ENCODE peak calls at places on chromosomes 6 and 20, in seven cellular contexts. C, Z, L, I, F, U and H are unnamed samples.

GRCh38 chr6:37517411-37517812 is 17.7 kb upstream of the CCDC167 start:
- DNase-seq in C (no peak), Z (no peak), L (no peak), I (no peak), F (peak), U (no peak), H (peak)

GRCh38 chr6:44788387-44788981 is 401.0 kb downstream of the CDC5L start:
- DNase-seq in C (no peak), Z (no peak), L (no peak), I (no peak), F (no peak), U (no peak), H (peak)

GRCh38 chr6:25122622-25123237 is 156.4 kb upstream of the CARMIL1 start:
- DNase-seq in C (no peak), Z (no peak), L (no peak), I (peak), F (no peak), U (no peak), H (no peak)

GRCh38 chr6:132322398-132322797 is 78.9 kb downstream of the MOXD1 start:
- DNase-seq in C (no peak), Z (peak), L (no peak), I (no peak), F (no peak), U (no peak), H (peak)

GRCh38 chr6:78324213-78324612 is 543.1 kb upstream of the IRAK1BP1 start:
- DNase-seq in C (no peak), Z (peak), L (no peak), I (no peak), F (no peak), U (no peak), H (no peak)

GRCh38 chr6:150263765-150264415 is 104.9 kb upstream of the IYD start:
- DNase-seq in C (no peak), Z (no peak), L (no peak), I (no peak), F (no peak), U (no peak), H (no peak)

GRCh38 chr6:35486005-35486925 is 10.6 kb downstream of the TEAD3 start:
- DNase-seq in C (peak), Z (no peak), L (no peak), I (no peak), F (no peak), U (no peak), H (no peak)

GRCh38 chr6:3017304-3017703 is 17.6 kb downstream of the NQO2 start:
- DNase-seq in C (no peak), Z (no peak), L (no peak), I (no peak), F (no peak), U (no peak), H (no peak)

GRCh38 chr20:32589256-32589655 is 4.1 kb upstream of the NOL4L start:
- DNase-seq in C (no peak), Z (no peak), L (no peak), I (no peak), F (no peak), U (peak), H (no peak)

GRCh38 chr6:159693894-159694545 is 979 bp upstream of the SOD2 start:
- DNase-seq in C (no peak), Z (peak), L (no peak), I (peak), F (no peak), U (no peak), H (no peak)

GRCh38 chr6:33840064-33840926 is 36.5 kb upstream of the MLN start:
- DNase-seq in C (peak), Z (peak), L (no peak), I (peak), F (no peak), U (peak), H (peak)

GRCh38 chr6:56510984-56511531 is 131.6 kb downstream of the DST start:
- DNase-seq in C (peak), Z (no peak), L (no peak), I (peak), F (no peak), U (no peak), H (no peak)

GRCh38 chr20:50844430-50845100 is 49.7 kb downstream of the BCAS4 start:
- DNase-seq in C (no peak), Z (peak), L (peak), I (no peak), F (no peak), U (peak), H (peak)

GRCh38 chr20:8858181-8858794 is 210.6 kb upstream of the PLCB4 start:
- DNase-seq in C (no peak), Z (no peak), L (no peak), I (no peak), F (no peak), U (no peak), H (peak)

GRCh38 chr6:50147371-50147770 is 97.6 kb upstream of the DEFB112 start:
- DNase-seq in C (no peak), Z (peak), L (no peak), I (no peak), F (no peak), U (no peak), H (no peak)

GRCh38 chr6:78854501-78854900 is 12.8 kb upstream of the IRAK1BP1 start:
- DNase-seq in C (no peak), Z (no peak), L (no peak), I (no peak), F (no peak), U (no peak), H (no peak)

GRCh38 chr20:41786158-41786557 is 168.0 kb upstream of the CHD6 start:
- DNase-seq in C (no peak), Z (no peak), L (no peak), I (no peak), F (no peak), U (peak), H (no peak)

GRCh38 chr20:24781061-24781980 is 167.7 kb upstream of the CST7 start:
- DNase-seq in C (no peak), Z (peak), L (no peak), I (no peak), F (no peak), U (no peak), H (peak)

GRCh38 chr6:162907876-162908481 is 180.2 kb downstream of the PACRG start:
- DNase-seq in C (no peak), Z (peak), L (no peak), I (no peak), F (no peak), U (no peak), H (peak)

GRCh38 chr20:25017257-25017803 is 24.8 kb upstream of the APMAP start:
- DNase-seq in C (no peak), Z (no peak), L (no peak), I (no peak), F (no peak), U (no peak), H (no peak)

GRCh38 chr6:125099211-125100017 is 54.2 kb upstream of the TPD52L1 start:
- DNase-seq in C (peak), Z (peak), L (no peak), I (peak), F (no peak), U (no peak), H (peak)

GRCh38 chr20:41623625-41624024 is 5.4 kb upstream of the CHD6 start:
- DNase-seq in C (no peak), Z (no peak), L (no peak), I (no peak), F (no peak), U (no peak), H (no peak)

GRCh38 chr6:89616531-89616930 is 22.0 kb downstream of the LYRM2 start:
- DNase-seq in C (no peak), Z (no peak), L (no peak), I (no peak), F (no peak), U (no peak), H (no peak)

GRCh38 chr20:20457392-20458126 is 89.7 kb downstream of the INSM1 start:
- DNase-seq in C (no peak), Z (peak), L (no peak), I (peak), F (no peak), U (no peak), H (no peak)

GRCh38 chr6:2931970-2932748 is 29.1 kb upstream of the SERPINB9 start:
- DNase-seq in C (peak), Z (peak), L (peak), I (peak), F (peak), U (peak), H (peak)